ENCODE peak calls at places on chromosome 4, in ten cellular contexts. H, R, A, T, Q, J, O, X, G and D are unnamed samples.

GRCh38 chr4:71294301-71294700 is 44.5 kb upstream of the SLC4A4 start:
- DNase-seq in H (no peak), R (no peak), A (no peak), T (no peak), Q (no peak), J (no peak), O (no peak), X (peak), G (no peak), D (no peak)

GRCh38 chr4:151777471-151777870 is 16.7 kb upstream of the GATB start:
- DNase-seq in H (no peak), R (no peak), A (no peak), T (no peak), Q (no peak), J (no peak), O (no peak), X (no peak), G (no peak), D (no peak)

GRCh38 chr4:125321709-125322362 is 7.1 kb downstream of the FAT4 start:
- DNase-seq in H (no peak), R (no peak), A (peak), T (no peak), Q (no peak), J (no peak), O (no peak), X (no peak), G (no peak), D (no peak)

GRCh38 chr4:26342328-26343040 is 21.7 kb downstream of the RBPJ start:
- DNase-seq in H (no peak), R (peak), A (peak), T (no peak), Q (no peak), J (no peak), O (no peak), X (peak), G (no peak), D (no peak)

GRCh38 chr4:108766058-108766457 is 3.2 kb upstream of the ETNPPL start:
- DNase-seq in H (no peak), R (no peak), A (no peak), T (no peak), Q (no peak), J (no peak), O (no peak), X (no peak), G (no peak), D (no peak)

GRCh38 chr4:146269228-146269653 is 54.9 kb downstream of the REELD1 start:
- DNase-seq in H (no peak), R (no peak), A (no peak), T (no peak), Q (no peak), J (no peak), O (peak), X (no peak), G (no peak), D (no peak)

GRCh38 chr4:89838005-89838404 is 1.0 kb upstream of the SNCA start:
- DNase-seq in H (no peak), R (no peak), A (peak), T (no peak), Q (no peak), J (no peak), O (no peak), X (no peak), G (peak), D (no peak)

GRCh38 chr4:92387459-92388069 is 83.8 kb downstream of the GRID2 start:
- DNase-seq in H (no peak), R (peak), A (peak), T (peak), Q (no peak), J (no peak), O (peak), X (no peak), G (peak), D (no peak)

GRCh38 chr4:8553958-8554357 is 26.2 kb upstream of the GPR78 start:
- DNase-seq in H (no peak), R (no peak), A (no peak), T (no peak), Q (no peak), J (no peak), O (no peak), X (no peak), G (no peak), D (no peak)

GRCh38 chr4:38224850-38225249 is 264.7 kb downstream of the PTTG2 start:
- DNase-seq in H (no peak), R (no peak), A (no peak), T (no peak), Q (no peak), J (no peak), O (no peak), X (no peak), G (no peak), D (no peak)

GRCh38 chr4:184384056-184384809 is 90.1 kb downstream of the IRF2 start:
- DNase-seq in H (peak), R (peak), A (peak), T (no peak), Q (peak), J (no peak), O (peak), X (peak), G (peak), D (no peak)

GRCh38 chr4:8283161-8283560 is 13.6 kb downstream of the HTRA3 start:
- DNase-seq in H (no peak), R (no peak), A (no peak), T (no peak), Q (no peak), J (no peak), O (no peak), X (no peak), G (no peak), D (no peak)

GRCh38 chr4:1459081-1459480 is 52.8 kb upstream of the NKX1-1 start:
- DNase-seq in H (no peak), R (no peak), A (no peak), T (no peak), Q (no peak), J (no peak), O (no peak), X (no peak), G (no peak), D (no peak)

GRCh38 chr4:78439328-78439727 is 112.2 kb upstream of the ANXA3 start:
- DNase-seq in H (no peak), R (no peak), A (no peak), T (no peak), Q (no peak), J (no peak), O (no peak), X (no peak), G (no peak), D (no peak)

DNA sequence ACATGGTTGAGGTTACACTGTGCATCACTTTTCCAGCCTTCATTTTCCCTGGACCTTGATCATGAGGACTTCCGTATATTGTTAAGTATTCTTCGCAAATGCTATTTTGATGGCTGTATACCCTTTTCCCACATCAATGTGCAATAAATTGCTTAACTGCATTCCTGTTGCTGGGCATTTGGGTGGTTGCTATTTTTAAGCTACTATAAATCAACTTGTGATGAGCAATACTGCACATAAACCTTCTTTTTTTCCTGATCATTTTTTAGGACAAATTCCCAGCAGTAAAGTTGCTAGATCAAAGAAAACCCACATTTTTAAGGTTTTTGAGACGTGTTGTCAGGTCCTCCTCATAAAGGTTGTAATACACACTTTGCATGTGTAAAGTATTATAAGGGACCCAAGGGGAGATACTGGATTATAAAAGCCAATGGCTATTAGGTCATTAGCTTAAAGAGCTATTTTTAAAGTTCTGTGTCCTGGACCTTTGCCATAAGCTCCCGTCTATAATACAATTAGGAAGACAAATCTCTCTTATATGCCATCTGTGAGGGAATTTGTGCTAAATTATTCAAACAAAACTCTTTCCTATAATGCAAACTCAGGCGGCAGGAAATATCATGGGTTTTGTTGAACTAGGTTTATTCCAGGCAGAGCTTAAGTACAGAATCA is 35.6 kb downstream of the LIMCH1 start:
- DNase-seq in H (no peak), R (no peak), A (no peak), T (no peak), Q (no peak), J (no peak), O (no peak), X (no peak), G (no peak), D (no peak)
- TF ChIP-seq CTCF in H (no peak), R (no peak), A (no peak), T (no peak), Q (no peak), J (no peak), O (no peak), X (no peak), G (no peak), D (no peak)

GRCh38 chr4:188042191-188042590 is 46.6 kb downstream of the ZFP42 start:
- DNase-seq in H (no peak), R (no peak), A (no peak), T (no peak), Q (no peak), J (no peak), O (no peak), X (no peak), G (no peak), D (no peak)
- TF ChIP-seq CTCF in H (no peak), R (no peak), A (no peak), T (no peak), Q (no peak), J (no peak), O (no peak), X (no peak), G (no peak), D (no peak)

DNA sequence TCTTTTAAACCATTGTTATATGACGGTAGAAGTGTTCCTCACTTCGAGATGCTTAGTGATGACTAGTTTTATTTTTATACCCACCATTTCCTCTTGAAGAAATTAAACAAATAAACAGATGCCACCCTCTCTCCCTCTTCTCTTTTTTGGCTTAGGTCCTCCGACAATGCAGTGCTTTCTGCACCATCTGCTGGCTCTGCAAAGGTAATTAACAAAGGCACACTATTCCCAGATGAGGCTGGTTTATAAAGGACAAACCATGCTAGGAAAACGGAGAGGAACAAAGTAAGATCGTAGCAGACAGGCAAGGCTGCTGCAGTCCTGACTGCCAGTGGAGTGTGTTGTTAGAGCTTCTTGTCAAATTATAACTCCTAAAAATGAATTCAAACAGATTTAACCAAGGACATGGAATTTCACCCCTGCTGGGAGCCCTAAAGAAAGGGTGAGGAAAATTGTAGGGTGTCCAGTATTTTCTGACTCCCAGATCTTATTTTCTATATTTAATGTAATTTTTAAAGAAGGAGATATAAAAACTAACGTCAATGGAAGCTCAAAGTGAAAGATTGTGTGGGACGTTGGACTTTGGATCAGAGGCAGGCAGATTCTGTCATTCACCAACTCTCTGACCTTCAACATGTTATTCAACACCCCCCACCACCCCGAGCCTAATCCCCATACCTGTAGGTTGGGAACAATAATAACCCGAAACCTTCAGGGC is 142.1 kb downstream of the CPEB2 start:
- DNase-seq in H (no peak), R (no peak), A (peak), T (peak), Q (no peak), J (no peak), O (no peak), X (no peak), G (no peak), D (no peak)
- TF ChIP-seq CTCF in H (no peak), R (peak), A (peak), T (no peak), Q (no peak), J (peak), O (no peak), X (no peak), G (no peak), D (no peak)

DNA sequence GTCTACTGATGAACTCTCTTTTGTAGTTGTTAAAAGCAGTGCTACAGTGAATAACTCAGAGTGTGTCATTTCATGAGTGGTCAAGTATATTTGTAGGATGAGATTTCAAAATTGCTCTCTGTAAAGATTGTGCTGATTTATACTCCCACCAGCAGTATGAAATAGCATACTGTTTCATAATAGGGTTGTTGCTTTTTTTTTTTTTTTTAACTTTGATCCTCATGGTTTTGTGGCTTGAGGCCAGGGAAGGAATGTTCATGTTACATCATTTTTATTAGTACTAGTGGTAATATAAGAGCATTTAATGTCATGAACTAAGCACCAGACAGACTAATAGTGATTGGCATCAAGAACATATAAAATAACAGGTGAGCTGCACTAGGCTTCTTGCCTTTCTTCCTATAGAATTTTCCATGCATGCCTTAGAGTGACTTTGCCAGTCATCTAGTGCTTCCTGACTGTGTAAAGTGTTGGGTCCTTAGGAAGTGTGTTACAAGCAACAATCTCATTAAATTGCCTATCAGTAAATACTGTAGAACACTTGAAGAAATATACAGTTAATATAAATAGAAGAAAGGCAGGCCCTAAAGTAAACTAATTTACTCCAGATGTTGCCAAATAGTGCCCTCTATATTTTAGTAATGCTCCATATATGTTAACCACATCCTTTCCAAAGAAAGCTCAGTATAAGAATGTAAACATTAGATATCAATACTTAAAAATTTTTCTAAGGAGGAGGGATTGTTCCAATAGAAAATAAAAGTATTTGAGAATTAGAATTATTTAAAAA is 38.6 kb upstream of the MSMO1 start:
- DNase-seq in H (no peak), R (peak), A (peak), T (no peak), Q (no peak), J (no peak), O (no peak), X (no peak), G (no peak), D (no peak)
- TF ChIP-seq CTCF in H (no peak), R (no peak), A (no peak), T (no peak), Q (no peak), J (no peak), O (peak), X (no peak), G (no peak), D (no peak)